ENCODE peak calls at places on chromosomes 3 and 15, in eight cellular contexts. Q is choroid plexus epithelial cell, X is RWPE2, B is testis, O is fibroblast of mammary gland, N is lower lobe of right lung, J is retinal pigment epithelial cell, G is epithelial cell of esophagus. E is an unnamed sample.

GRCh38 chr3:17302170-17302569 is 417.4 kb downstream of the PLCL2 start:
- DNase-seq in Q (no peak), X (no peak), B (no peak), O (no peak), N (no peak), J (no peak), G (no peak), E (no peak)

GRCh38 chr3:64163755-64164148 is 61.5 kb downstream of the PRICKLE2 start:
- DNase-seq in Q (peak), X (no peak), B (no peak), O (peak), N (no peak), J (no peak), G (peak), E (peak)

GRCh38 chr3:149713730-149714654 is 38.3 kb downstream of the COMMD2 start:
- DNase-seq in Q (no peak), X (no peak), B (no peak), O (no peak), N (no peak), J (no peak), G (no peak), E (no peak)

GRCh38 chr3:158810823-158811425 is 9.1 kb downstream of the MFSD1 start:
- DNase-seq in Q (no peak), X (no peak), B (no peak), O (no peak), N (no peak), J (no peak), G (peak), E (no peak)

GRCh38 chr3:39277893-39278615 is 1.8 kb downstream of the CX3CR1 start:
- DNase-seq in Q (no peak), X (no peak), B (no peak), O (no peak), N (no peak), J (no peak), G (no peak), E (no peak)

GRCh38 chr3:79103305-79103704 is 664.5 kb downstream of the ROBO1 start:
- DNase-seq in Q (no peak), X (no peak), B (no peak), O (no peak), N (no peak), J (no peak), G (no peak), E (no peak)

GRCh38 chr3:58581328-58582091 is 4.3 kb upstream of the FAM107A start:
- DNase-seq in Q (no peak), X (no peak), B (no peak), O (no peak), N (no peak), J (peak), G (no peak), E (no peak)

GRCh38 chr3:99868438-99868723 is 50.7 kb downstream of the CMSS1 start:
- DNase-seq in Q (no peak), X (no peak), B (no peak), O (peak), N (no peak), J (no peak), G (peak), E (peak)

GRCh38 chr3:133937756-133938601 is 42.3 kb upstream of the RAB6B start:
- DNase-seq in Q (peak), X (no peak), B (no peak), O (peak), N (no peak), J (no peak), G (no peak), E (peak)

GRCh38 chr3:190533511-190534282 is 19.8 kb downstream of the IL1RAP start:
- DNase-seq in Q (peak), X (peak), B (peak), O (peak), N (peak), J (peak), G (peak), E (peak)

GRCh38 chr3:152384412-152384811 is 115.7 kb downstream of the MBNL1 start:
- DNase-seq in Q (no peak), X (no peak), B (no peak), O (no peak), N (no peak), J (no peak), G (no peak), E (no peak)

GRCh38 chr3:138186803-138187295 is 252 bp upstream of the ARMC8 start:
- DNase-seq in Q (peak), X (peak), B (peak), O (no peak), N (peak), J (peak), G (peak), E (no peak)

GRCh38 chr3:178513539-178514410 is 22.5 kb upstream of the KCNMB2 start:
- DNase-seq in Q (no peak), X (no peak), B (no peak), O (no peak), N (no peak), J (no peak), G (no peak), E (no peak)

GRCh38 chr3:191105418-191105817 is 93.6 kb upstream of the OSTN start:
- DNase-seq in Q (no peak), X (no peak), B (no peak), O (no peak), N (no peak), J (no peak), G (no peak), E (no peak)

GRCh38 chr3:32177702-32178198 is 60.7 kb upstream of the CMTM8 start:
- DNase-seq in Q (peak), X (no peak), B (peak), O (peak), N (no peak), J (no peak), G (peak), E (peak)

GRCh38 chr3:4850928-4851265 is 128.3 kb upstream of the BHLHE40 start:
- DNase-seq in Q (no peak), X (no peak), B (no peak), O (no peak), N (no peak), J (no peak), G (no peak), E (no peak)

GRCh38 chr3:197023241-197023997 is 6.2 kb downstream of the MELTF start:
- DNase-seq in Q (no peak), X (no peak), B (peak), O (no peak), N (no peak), J (no peak), G (no peak), E (no peak)

GRCh38 chr3:57977755-57978715 is 30.2 kb upstream of the FLNB start:
- DNase-seq in Q (no peak), X (peak), B (no peak), O (no peak), N (no peak), J (no peak), G (peak), E (no peak)

GRCh38 chr15:92079047-92079446 is 225.5 kb downstream of the SLCO3A1 start:
- DNase-seq in Q (no peak), X (no peak), B (peak), O (peak), N (no peak), J (no peak), G (no peak), E (no peak)

GRCh38 chr15:70525551-70525950 is 237.8 kb downstream of the UACA start:
- DNase-seq in Q (no peak), X (no peak), B (no peak), O (no peak), N (no peak), J (no peak), G (no peak), E (no peak)

GRCh38 chr15:65583701-65584100 is 27.2 kb downstream of the INTS14 start:
- DNase-seq in Q (peak), X (no peak), B (no peak), O (peak), N (no peak), J (peak), G (no peak), E (peak)

GRCh38 chr3:50627407-50628051 is 10.6 kb downstream of the MAPKAPK3 start:
- DNase-seq in Q (peak), X (peak), B (no peak), O (peak), N (peak), J (peak), G (peak), E (peak)

GRCh38 chr3:14001136-14001535 is 121.3 kb upstream of the WNT7A start:
- DNase-seq in Q (peak), X (no peak), B (no peak), O (no peak), N (no peak), J (no peak), G (peak), E (peak)

GRCh38 chr3:125150525-125151436 is 61.8 kb downstream of the SLC12A8 start:
- DNase-seq in Q (peak), X (no peak), B (peak), O (peak), N (peak), J (no peak), G (peak), E (no peak)

GRCh38 chr3:184186184-184186901 is at the start of gene ABCF3:
- DNase-seq in Q (peak), X (no peak), B (no peak), O (peak), N (peak), J (no peak), G (peak), E (no peak)

GRCh38 chr3:127787071-127787490 is 35.2 kb downstream of the MGLL start:
- DNase-seq in Q (no peak), X (peak), B (peak), O (peak), N (no peak), J (no peak), G (no peak), E (no peak)

GRCh38 chr3:10294030-10294591 is 1.4 kb upstream of the GHRL start:
- DNase-seq in Q (no peak), X (no peak), B (no peak), O (no peak), N (no peak), J (no peak), G (no peak), E (no peak)

GRCh38 chr3:149382518-149382917 is 5.1 kb upstream of the TM4SF1 start:
- DNase-seq in Q (no peak), X (no peak), B (no peak), O (no peak), N (no peak), J (no peak), G (peak), E (no peak)

GRCh38 chr3:123072152-123072551 is 5.3 kb downstream of the PDIA5 start:
- DNase-seq in Q (no peak), X (no peak), B (peak), O (no peak), N (no peak), J (no peak), G (no peak), E (no peak)

GRCh38 chr15:64653757-64654156 is 121.6 kb downstream of the RBPMS2 start:
- DNase-seq in Q (peak), X (no peak), B (no peak), O (peak), N (no peak), J (no peak), G (no peak), E (peak)

GRCh38 chr3:13120928-13121552 is 47.8 kb upstream of the IQSEC1 start:
- DNase-seq in Q (no peak), X (peak), B (no peak), O (no peak), N (peak), J (no peak), G (no peak), E (no peak)

GRCh38 chr3:63967675-63968611 is 55.4 kb downstream of the PSMD6 start:
- DNase-seq in Q (peak), X (no peak), B (peak), O (peak), N (no peak), J (no peak), G (peak), E (peak)

GRCh38 chr3:33578325-33579180 is 138.3 kb upstream of the UBP1 start:
- DNase-seq in Q (peak), X (no peak), B (no peak), O (peak), N (no peak), J (no peak), G (peak), E (peak)

GRCh38 chr15:64566629-64567427 is 106.5 kb downstream of the ZNF609 start:
- DNase-seq in Q (peak), X (no peak), B (no peak), O (no peak), N (no peak), J (no peak), G (no peak), E (no peak)

GRCh38 chr3:140911822-140912221 is 29.8 kb upstream of the SLC25A36 start:
- DNase-seq in Q (no peak), X (no peak), B (no peak), O (no peak), N (no peak), J (no peak), G (no peak), E (no peak)

GRCh38 chr3:140913728-140914127 is 27.9 kb upstream of the SLC25A36 start:
- DNase-seq in Q (no peak), X (no peak), B (no peak), O (no peak), N (no peak), J (no peak), G (no peak), E (no peak)

GRCh38 chr3:140914384-140914945 is 27.2 kb upstream of the SLC25A36 start:
- DNase-seq in Q (peak), X (no peak), B (no peak), O (peak), N (no peak), J (no peak), G (no peak), E (no peak)

GRCh38 chr3:140906785-140907184 is 34.9 kb upstream of the SLC25A36 start:
- DNase-seq in Q (no peak), X (no peak), B (no peak), O (no peak), N (no peak), J (no peak), G (no peak), E (no peak)

GRCh38 chr3:140910860-140911259 is 30.8 kb upstream of the SLC25A36 start:
- DNase-seq in Q (peak), X (no peak), B (peak), O (peak), N (no peak), J (no peak), G (no peak), E (peak)
- H3K4me3 ChIP-seq in Q (peak), X (no peak), B (peak), O (no peak), N (no peak), J (peak), G (no peak), E (peak)

GRCh38 chr15:66943456-66944095 is 121.8 kb upstream of the SMAD3 start:
- DNase-seq in Q (no peak), X (peak), B (no peak), O (no peak), N (no peak), J (no peak), G (peak), E (no peak)
- TF ChIP-seq CTCF in Q (no peak), X (peak), B (no peak), O (no peak), N (no peak), J (no peak), G (peak), E (no peak)

GRCh38 chr3:49131040-49131439 is 1.8 kb downstream of the LAMB2 start:
- DNase-seq in Q (no peak), X (no peak), B (no peak), O (no peak), N (no peak), J (no peak), G (no peak), E (no peak)

GRCh38 chr3:49132073-49132436 is 795 bp downstream of the LAMB2 start:
- DNase-seq in Q (no peak), X (no peak), B (no peak), O (no peak), N (no peak), J (no peak), G (no peak), E (no peak)

GRCh38 chr3:49131576-49131975 is 1.3 kb downstream of the LAMB2 start:
- DNase-seq in Q (no peak), X (no peak), B (no peak), O (no peak), N (no peak), J (no peak), G (no peak), E (no peak)

GRCh38 chr3:49133226-49133951 is 539 bp upstream of the LAMB2 start:
- DNase-seq in Q (peak), X (no peak), B (peak), O (peak), N (peak), J (peak), G (peak), E (peak)

GRCh38 chr3:49132437-49133225 is at the start of gene LAMB2:
- DNase-seq in Q (peak), X (no peak), B (peak), O (peak), N (peak), J (peak), G (peak), E (peak)
- H3K4me3 ChIP-seq in Q (peak), X (peak), B (peak), O (peak), N (peak), J (peak), G (peak), E (peak)

GRCh38 chr15:76059320-76060097 is at the start of gene TMEM266:
- DNase-seq in Q (peak), X (no peak), B (peak), O (no peak), N (peak), J (no peak), G (peak), E (peak)

GRCh38 chr15:76060098-76060989 is 559 bp downstream of the TMEM266 start:
- DNase-seq in Q (no peak), X (no peak), B (no peak), O (no peak), N (no peak), J (no peak), G (no peak), E (no peak)

GRCh38 chr15:76057332-76058000 is 2.3 kb upstream of the TMEM266 start:
- DNase-seq in Q (peak), X (no peak), B (peak), O (peak), N (no peak), J (no peak), G (peak), E (peak)

GRCh38 chr15:76056931-76057330 is 2.9 kb upstream of the TMEM266 start:
- DNase-seq in Q (no peak), X (no peak), B (no peak), O (no peak), N (no peak), J (no peak), G (peak), E (no peak)

GRCh38 chr15:76058714-76059319 is 968 bp upstream of the TMEM266 start:
- DNase-seq in Q (peak), X (no peak), B (peak), O (peak), N (no peak), J (no peak), G (peak), E (peak)
- TF ChIP-seq CTCF in Q (peak), X (peak), B (no peak), O (peak), N (no peak), J (no peak), G (peak), E (peak)

E was measured in astrocyte of the spinal cord.